ENCODE peak calls at places on chromosomes 6 and 20, in four cellular contexts. M is WERI-Rb-1, W is H1, Q is psoas muscle. K is an unnamed sample. For H3K27me3 and H3K9me3, the result is how much of the 10 kb centered on the place peaks cover.

GRCh38 chr6:100171533-100172321 is 177.7 kb upstream of the MCHR2 start:
- DNase-seq in M (no peak), W (no peak), Q (no peak), K (no peak)

GRCh38 chr20:14919473-14920157 is 582.2 kb upstream of the FLRT3 start:
- DNase-seq in M (no peak), W (peak), Q (no peak), K (no peak)

GRCh38 chr6:100194535-100194934 is 200.5 kb upstream of the MCHR2 start:
- DNase-seq in M (no peak), W (no peak), Q (no peak), K (no peak)

GRCh38 chr6:147132889-147133288 is 71.3 kb upstream of the STXBP5 start:
- DNase-seq in M (no peak), W (no peak), Q (no peak), K (no peak)

GRCh38 chr20:62063601-62063980 is 2.1 kb downstream of the TAF4 start:
- DNase-seq in M (no peak), W (no peak), Q (no peak), K (no peak)

GRCh38 chr20:46402236-46402886 is 4.1 kb downstream of the ELMO2 start:
- DNase-seq in M (no peak), W (no peak), Q (no peak), K (no peak)

GRCh38 chr6:20840675-20841074 is 306.4 kb downstream of the CDKAL1 start:
- DNase-seq in M (no peak), W (no peak), Q (no peak), K (no peak)

GRCh38 chr6:129844118-129844891 is 16.8 kb downstream of the TMEM244 start:
- DNase-seq in M (no peak), W (no peak), Q (no peak), K (no peak)

GRCh38 chr20:5535211-5535756 is 214.9 kb upstream of the SHLD1 start:
- DNase-seq in M (no peak), W (no peak), Q (no peak), K (no peak)

GRCh38 chr6:13617066-13617465 is 1.9 kb downstream of the NOL7 start:
- DNase-seq in M (no peak), W (no peak), Q (no peak), K (no peak)

GRCh38 chr6:2471474-2471873 is 226.1 kb upstream of the GMDS start:
- DNase-seq in M (no peak), W (no peak), Q (no peak), K (no peak)

DNA sequence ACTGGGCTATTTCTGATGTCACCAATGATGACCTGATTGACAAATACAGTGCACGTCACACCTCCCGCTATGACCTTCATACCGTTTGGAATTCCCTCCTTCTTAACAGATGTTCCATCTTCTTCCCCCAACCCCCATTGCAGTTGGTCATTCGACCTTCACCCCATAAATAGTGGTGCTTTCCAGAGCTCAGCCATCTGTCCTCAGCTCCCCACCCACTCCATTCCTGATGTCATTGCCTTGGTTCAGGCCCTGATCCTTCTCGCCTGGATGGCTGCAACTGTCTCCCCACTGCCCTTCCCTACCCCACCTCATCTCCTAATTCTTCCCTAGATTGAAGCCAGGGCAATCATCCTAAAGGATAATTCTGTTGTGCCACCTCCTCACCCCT is 198.4 kb downstream of the SOD2 start:
- DNase-seq in M (no peak), W (no peak), Q (no peak), K (no peak)
- H3K27me3 ChIP-seq in M (under half), W (under half), Q (under half), K (under half)

GRCh38 chr20:52814371-52814770 is 157.8 kb upstream of the TSHZ2 start:
- DNase-seq in M (no peak), W (no peak), Q (no peak), K (peak)

GRCh38 chr20:52806918-52807317 is 165.2 kb upstream of the TSHZ2 start:
- DNase-seq in M (no peak), W (no peak), Q (no peak), K (no peak)

GRCh38 chr20:52809003-52809402 is 163.2 kb upstream of the TSHZ2 start:
- DNase-seq in M (peak), W (no peak), Q (no peak), K (no peak)

GRCh38 chr20:52812231-52812847 is 159.8 kb upstream of the TSHZ2 start:
- DNase-seq in M (no peak), W (no peak), Q (no peak), K (no peak)
- TF ChIP-seq CTCF in M (no peak), W (no peak), Q (no peak), K (no peak)

GRCh38 chr20:152131-152530 is 5.1 kb upstream of the DEFB127 start:
- DNase-seq in M (no peak), W (no peak), Q (no peak), K (no peak)
- H3K9me3 ChIP-seq in M (under half), W (under half), Q (under half), K (under half)

GRCh38 chr6:106889692-106890091 is 84.8 kb downstream of the CD24 start:
- DNase-seq in M (no peak), W (no peak), Q (no peak), K (no peak)
- H3K27me3 ChIP-seq in M (under half), W (under half), Q (under half), K (under half)

DNA sequence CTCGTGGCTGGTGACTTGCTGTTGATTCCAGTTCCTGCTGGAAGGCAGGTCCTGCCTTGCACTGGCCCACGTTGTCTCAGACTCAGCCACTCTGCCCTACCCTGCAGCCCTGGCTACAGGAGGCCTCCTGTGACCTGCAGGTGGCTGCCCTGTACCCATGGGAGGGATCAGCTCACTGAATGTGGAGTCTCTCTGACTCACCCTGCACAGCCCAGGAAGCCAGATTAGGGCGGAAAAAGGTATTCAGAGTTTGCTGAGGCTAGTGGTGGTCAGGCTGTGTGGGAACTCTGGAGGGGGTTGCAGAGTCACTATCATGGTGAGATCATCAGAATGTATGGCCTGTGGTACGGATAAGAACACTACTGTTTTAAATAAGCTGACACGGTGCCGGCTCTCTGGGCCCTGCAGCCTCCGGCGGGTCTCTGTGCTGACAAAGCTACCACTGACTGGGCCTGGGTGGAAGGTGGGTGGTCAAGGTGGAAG is 24.7 kb upstream of the PYGB start:
- DNase-seq in M (peak), W (no peak), Q (no peak), K (no peak)
- TF ChIP-seq CTCF in M (peak), W (peak), Q (no peak), K (no peak)

GRCh38 chr6:119536666-119537065 is 187.1 kb upstream of the MAN1A1 start:
- DNase-seq in M (no peak), W (no peak), Q (no peak), K (no peak)
- H3K9me3 ChIP-seq in M (under half), W (under half), Q (under half), K (under half)

K was measured in MM.1S.